ENCODE peak calls at places on chromosomes 2 and 18, in four cellular contexts. One of them, this sample, is unnamed.
A peak's percentile ranks its signal among the peaks of the same experiment; 100 is the strongest.

GRCh38 chr18:23563377-23564043 is 22.8 kb downstream of the NPC1 start:
- DNase-seq in A549: no peak
- DNase-seq in ovary: no peak
- DNase-seq in HFF-Myc: no peak
- DNase-seq in this sample: no peak

GRCh38 chr18:79404567-79404910 is 8.8 kb downstream of the NFATC1 start:
- DNase-seq in ovary: no peak
- DNase-seq in A549: no peak
- DNase-seq in HFF-Myc: no peak
- DNase-seq in this sample: no peak

GRCh38 chr2:234995332-234996007 is 43.7 kb downstream of the SH3BP4 start:
- DNase-seq in A549: no peak
- DNase-seq in ovary: peak; percentile 64
- DNase-seq in HFF-Myc: no peak
- DNase-seq in this sample: no peak

GRCh38 chr2:111117666-111118454 is 2.9 kb upstream of the BCL2L11 start:
- DNase-seq in A549: peak; percentile 35
- DNase-seq in HFF-Myc: no peak
- DNase-seq in ovary: peak; percentile 30
- DNase-seq in this sample: no peak

GRCh38 chr18:13558132-13558531 is 168.2 kb downstream of the FAM210A start:
- DNase-seq in A549: peak; percentile 32
- DNase-seq in HFF-Myc: no peak
- DNase-seq in ovary: no peak
- DNase-seq in this sample: peak; percentile 21

GRCh38 chr2:86562485-86562890 is 755 bp downstream of the CHMP3 start:
- DNase-seq in HFF-Myc: no peak
- DNase-seq in ovary: no peak
- DNase-seq in A549: no peak
- DNase-seq in this sample: no peak

GRCh38 chr2:200435379-200435778 is 74.5 kb downstream of the KCTD18 start:
- DNase-seq in ovary: no peak
- DNase-seq in A549: no peak
- DNase-seq in HFF-Myc: no peak
- DNase-seq in this sample: no peak

GRCh38 chr2:5677133-5677532 is 15.1 kb upstream of the SOX11 start:
- DNase-seq in A549: no peak
- DNase-seq in HFF-Myc: no peak
- DNase-seq in ovary: no peak
- DNase-seq in this sample: no peak

GRCh38 chr2:190343500-190344274 is at the start of gene INPP1:
- DNase-seq in HFF-Myc: no peak
- DNase-seq in ovary: peak; percentile 75
- DNase-seq in A549: peak; percentile 32
- DNase-seq in this sample: no peak

GRCh38 chr2:128562471-128563347 is 244.0 kb upstream of the HS6ST1 start:
- DNase-seq in HFF-Myc: no peak
- DNase-seq in A549: no peak
- DNase-seq in ovary: no peak
- DNase-seq in this sample: no peak

GRCh38 chr2:1557467-1557820 is 144.2 kb downstream of the TPO start:
- DNase-seq in HFF-Myc: no peak
- DNase-seq in A549: no peak
- DNase-seq in ovary: no peak
- DNase-seq in this sample: no peak

GRCh38 chr18:61606759-61607158 is 273.5 kb downstream of the CDH20 start:
- DNase-seq in A549: peak; percentile 30
- DNase-seq in ovary: peak; percentile 27
- DNase-seq in HFF-Myc: peak; percentile 84
- DNase-seq in this sample: no peak

GRCh38 chr18:44737623-44738022 is 56.9 kb downstream of the SETBP1 start:
- DNase-seq in A549: no peak
- DNase-seq in ovary: no peak
- DNase-seq in HFF-Myc: no peak
- DNase-seq in this sample: no peak

GRCh38 chr2:158994920-158995676 is 26.7 kb downstream of the TANC1 start:
- DNase-seq in ovary: no peak
- DNase-seq in A549: no peak
- DNase-seq in HFF-Myc: no peak
- DNase-seq in this sample: no peak

GRCh38 chr2:26658691-26659346 is 17.7 kb upstream of the CIB4 start:
- DNase-seq in A549: no peak
- DNase-seq in HFF-Myc: no peak
- DNase-seq in ovary: no peak
- DNase-seq in this sample: no peak

GRCh38 chr2:129760669-129761068 is 218.8 kb upstream of the RAB6C start:
- DNase-seq in A549: no peak
- DNase-seq in HFF-Myc: no peak
- DNase-seq in ovary: no peak
- DNase-seq in this sample: no peak

GRCh38 chr2:162917626-162918025 is 79.1 kb upstream of the KCNH7 start:
- DNase-seq in ovary: no peak
- DNase-seq in HFF-Myc: no peak
- DNase-seq in A549: no peak
- DNase-seq in this sample: no peak

GRCh38 chr2:15363142-15363541 is 198.0 kb downstream of the NBAS start:
- DNase-seq in ovary: no peak
- DNase-seq in HFF-Myc: no peak
- DNase-seq in A549: no peak
- DNase-seq in this sample: no peak

GRCh38 chr2:40034198-40034597 is 255.1 kb upstream of the THUMPD2 start:
- DNase-seq in HFF-Myc: no peak
- DNase-seq in ovary: no peak
- DNase-seq in A549: no peak
- DNase-seq in this sample: no peak

GRCh38 chr2:236371010-236371409 is 106.8 kb upstream of the ASB18 start:
- DNase-seq in ovary: no peak
- DNase-seq in A549: no peak
- DNase-seq in HFF-Myc: no peak
- DNase-seq in this sample: no peak

GRCh38 chr18:67669993-67670671 is 153.6 kb upstream of the DSEL start:
- DNase-seq in A549: no peak
- DNase-seq in ovary: no peak
- DNase-seq in HFF-Myc: peak; percentile 19
- DNase-seq in this sample: no peak

GRCh38 chr2:165173215-165173614 is 30.6 kb downstream of the SCN3A start:
- DNase-seq in HFF-Myc: no peak
- DNase-seq in ovary: no peak
- DNase-seq in A549: no peak
- DNase-seq in this sample: no peak

GRCh38 chr2:209556354-209556961 is 132.6 kb downstream of the MAP2 start:
- DNase-seq in ovary: no peak
- DNase-seq in HFF-Myc: peak; percentile 40
- DNase-seq in A549: peak; percentile 8
- DNase-seq in this sample: peak; percentile 22

GRCh38 chr2:44553456-44553855 is 191.7 kb downstream of the CAMKMT start:
- DNase-seq in HFF-Myc: peak; percentile 73
- DNase-seq in ovary: no peak
- DNase-seq in A549: no peak
- DNase-seq in this sample: no peak

GRCh38 chr2:39252888-39253518 is 9.2 kb upstream of the CDKL4 start:
- DNase-seq in A549: no peak
- DNase-seq in HFF-Myc: no peak
- DNase-seq in ovary: no peak
- DNase-seq in this sample: no peak

GRCh38 chr18:12554796-12555388 is 103.0 kb downstream of the SPIRE1 start:
- DNase-seq in HFF-Myc: no peak
- DNase-seq in A549: no peak
- DNase-seq in ovary: no peak
- DNase-seq in this sample: no peak

GRCh38 chr18:76467371-76468190 is 27.5 kb downstream of the ZNF516 start:
- DNase-seq in A549: no peak
- DNase-seq in ovary: no peak
- DNase-seq in HFF-Myc: no peak
- DNase-seq in this sample: no peak

GRCh38 chr2:166127217-166128155 is at the start of gene SCN1A:
- DNase-seq in ovary: no peak
- DNase-seq in HFF-Myc: peak; percentile 19
- DNase-seq in A549: peak; percentile 2
- DNase-seq in this sample: no peak

GRCh38 chr2:65027611-65028244 is 28.5 kb upstream of the CEP68 start:
- DNase-seq in ovary: no peak
- DNase-seq in A549: no peak
- DNase-seq in HFF-Myc: no peak
- DNase-seq in this sample: no peak

GRCh38 chr2:168030862-168031624 is 216.4 kb downstream of the STK39 start:
- DNase-seq in ovary: no peak
- DNase-seq in A549: no peak
- DNase-seq in HFF-Myc: no peak
- DNase-seq in this sample: no peak

GRCh38 chr2:38515155-38516074 is 87.3 kb downstream of the HNRNPLL start:
- DNase-seq in A549: no peak
- DNase-seq in HFF-Myc: no peak
- DNase-seq in ovary: peak; percentile 88
- DNase-seq in this sample: no peak

GRCh38 chr18:58638446-58638845 is 9.6 kb upstream of the ALPK2 start:
- DNase-seq in ovary: no peak
- DNase-seq in A549: no peak
- DNase-seq in HFF-Myc: no peak
- DNase-seq in this sample: no peak

GRCh38 chr2:18910843-18911242 is 321.5 kb upstream of the NT5C1B start:
- DNase-seq in ovary: no peak
- DNase-seq in A549: no peak
- DNase-seq in HFF-Myc: peak; percentile 66
- DNase-seq in this sample: no peak

GRCh38 chr2:162118166-162119031 is 33.6 kb downstream of the GCG start:
- DNase-seq in A549: no peak
- DNase-seq in HFF-Myc: peak; percentile 36
- DNase-seq in ovary: no peak
- DNase-seq in this sample: no peak

GRCh38 chr2:64945973-64946736 is 43.0 kb upstream of the SLC1A4 start:
- DNase-seq in A549: no peak
- DNase-seq in HFF-Myc: peak; percentile 14
- DNase-seq in ovary: no peak
- DNase-seq in this sample: no peak

GRCh38 chr2:74416721-74417120 is 4.7 kb downstream of the C2orf81 start:
- DNase-seq in A549: no peak
- DNase-seq in ovary: no peak
- DNase-seq in HFF-Myc: no peak
- DNase-seq in this sample: no peak

GRCh38 chr2:74413001-74413698 is 8.3 kb downstream of the C2orf81 start:
- DNase-seq in A549: no peak
- DNase-seq in HFF-Myc: no peak
- DNase-seq in ovary: no peak
- DNase-seq in this sample: no peak

GRCh38 chr2:74414913-74415761 is 6.3 kb downstream of the C2orf81 start:
- DNase-seq in ovary: peak; percentile 71
- DNase-seq in A549: no peak
- DNase-seq in HFF-Myc: no peak
- DNase-seq in this sample: no peak

GRCh38 chr2:74415762-74416395 is 5.5 kb downstream of the C2orf81 start:
- DNase-seq in ovary: no peak
- DNase-seq in A549: no peak
- DNase-seq in HFF-Myc: no peak
- DNase-seq in this sample: no peak

GRCh38 chr2:74414475-74414874 is 6.9 kb downstream of the C2orf81 start:
- DNase-seq in HFF-Myc: no peak
- DNase-seq in ovary: peak; percentile 43
- DNase-seq in A549: no peak
- DNase-seq in this sample: no peak
- H3K4me3 ChIP-seq in HFF-Myc: peak overlapping the region; percentile 29
- H3K4me3 ChIP-seq in ovary: peak overlapping the region; percentile 44
- H3K4me3 ChIP-seq in A549: no peak overlapping the region
- H3K4me3 ChIP-seq in this sample: no peak overlapping the region

DNA sequence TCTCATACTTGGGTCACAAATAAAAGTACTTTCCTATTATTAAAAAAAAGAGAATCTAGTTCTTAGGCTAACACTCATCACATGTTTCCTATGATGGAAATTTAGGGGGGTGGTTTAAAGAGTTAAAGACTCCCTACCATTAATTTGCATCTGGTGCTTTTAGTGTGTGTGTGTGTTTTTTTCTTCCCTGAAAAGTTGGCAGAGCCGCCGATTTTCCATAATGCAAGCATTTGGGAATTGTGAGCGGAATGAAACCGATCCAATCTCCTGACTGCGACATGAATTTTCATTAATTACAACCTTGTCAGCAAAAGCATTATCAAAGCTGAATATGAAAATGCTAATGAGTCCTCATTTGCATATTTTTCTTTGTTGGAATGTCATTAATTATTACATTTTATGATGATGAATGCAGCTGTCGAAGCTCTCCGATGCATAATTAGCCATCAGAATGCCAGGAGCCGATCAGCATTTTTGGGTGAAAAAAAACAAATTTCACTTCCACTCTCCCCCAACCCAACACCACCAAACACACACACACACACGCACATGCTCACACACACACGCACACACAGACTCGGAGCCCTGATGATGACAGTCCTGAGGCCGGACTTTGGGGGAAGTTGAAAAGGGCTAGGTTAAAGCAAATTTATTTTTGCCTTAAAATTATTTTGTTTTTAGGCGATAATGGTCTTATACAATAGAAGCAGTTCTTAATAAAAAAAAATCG is 165.4 kb downstream of the TCF4 start:
- DNase-seq in HFF-Myc: no peak
- DNase-seq in ovary: peak; percentile 51
- DNase-seq in A549: no peak
- DNase-seq in this sample: no peak
- H3K4me3 ChIP-seq in HFF-Myc: peak overlapping the region; percentile 42
- H3K4me3 ChIP-seq in ovary: peak overlapping the region; percentile 32
- H3K4me3 ChIP-seq in A549: no peak overlapping the region
- H3K4me3 ChIP-seq in this sample: no peak overlapping the region

DNA sequence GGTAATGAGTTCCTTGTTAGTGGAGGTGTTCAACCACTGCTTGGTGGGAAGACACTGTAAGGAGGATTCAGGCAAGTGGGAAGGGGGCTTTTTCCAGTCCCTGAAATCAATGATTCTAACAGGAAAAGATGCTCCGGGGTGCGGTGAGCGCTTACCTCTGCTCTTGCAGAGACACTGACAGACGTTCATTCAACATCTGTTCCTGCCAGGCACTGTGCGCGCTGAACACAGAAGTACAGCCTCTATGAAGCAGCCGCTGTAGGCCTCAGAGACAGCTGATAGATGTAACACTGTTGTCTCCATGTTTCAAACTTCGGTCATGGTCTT is 738 bp upstream of the CLIP4 start:
- DNase-seq in A549: no peak
- DNase-seq in HFF-Myc: no peak
- DNase-seq in ovary: peak; percentile 37
- DNase-seq in this sample: no peak
- H3K4me3 ChIP-seq in A549: peak overlapping the region; percentile 79
- H3K4me3 ChIP-seq in HFF-Myc: no peak overlapping the region
- H3K4me3 ChIP-seq in ovary: no peak overlapping the region
- H3K4me3 ChIP-seq in this sample: no peak overlapping the region

GRCh38 chr2:227772932-227773331 is 27.2 kb downstream of the SCYGR8 start:
- DNase-seq in ovary: no peak
- DNase-seq in A549: no peak
- DNase-seq in HFF-Myc: no peak
- DNase-seq in this sample: peak; percentile 97

GRCh38 chr2:227772197-227772661 is 26.5 kb downstream of the SCYGR8 start:
- DNase-seq in A549: no peak
- DNase-seq in ovary: no peak
- DNase-seq in HFF-Myc: no peak
- DNase-seq in this sample: peak; percentile 48

GRCh38 chr2:227765788-227766187 is 20.1 kb downstream of the SCYGR8 start:
- DNase-seq in HFF-Myc: no peak
- DNase-seq in ovary: no peak
- DNase-seq in A549: no peak
- DNase-seq in this sample: no peak

GRCh38 chr2:227766361-227766883 is 20.7 kb downstream of the SCYGR8 start:
- DNase-seq in A549: peak; percentile 71
- DNase-seq in HFF-Myc: peak; percentile 44
- DNase-seq in ovary: peak; percentile 79
- DNase-seq in this sample: peak; percentile 72

GRCh38 chr2:227767830-227768229 is 22.1 kb downstream of the SCYGR8 start:
- DNase-seq in HFF-Myc: no peak
- DNase-seq in ovary: no peak
- DNase-seq in A549: no peak
- DNase-seq in this sample: no peak
- H3K4me3 ChIP-seq in HFF-Myc: no peak overlapping the region
- H3K4me3 ChIP-seq in ovary: no peak overlapping the region
- H3K4me3 ChIP-seq in A549: no peak overlapping the region
- H3K4me3 ChIP-seq in this sample: no peak overlapping the region

This sample was measured in HAP-1.